ENCODE peak calls at places on chromosome 14, in four cellular contexts. One of them, this sample, is unnamed.

GRCh38 chr14:100785338-100785615 is 40.6 kb upstream of the MEG3 start:
- DNase-seq in IMR-90: no peak
- DNase-seq in K562: no peak
- DNase-seq in GM12878: no peak
- DNase-seq in this sample: no peak

GRCh38 chr14:99323603-99324185 is 51.7 kb upstream of the BCL11B start:
- DNase-seq in IMR-90: no peak
- DNase-seq in K562: no peak
- DNase-seq in GM12878: no peak
- DNase-seq in this sample: no peak

GRCh38 chr14:70816525-70816924 is 7.2 kb upstream of the MAP3K9 start:
- DNase-seq in IMR-90: no peak
- DNase-seq in K562: no peak
- DNase-seq in GM12878: no peak
- DNase-seq in this sample: no peak

GRCh38 chr14:67413806-67414769 is 2.1 kb upstream of the PLEK2 start:
- DNase-seq in IMR-90: peak
- DNase-seq in K562: peak
- DNase-seq in GM12878: no peak
- DNase-seq in this sample: peak

GRCh38 chr14:73717998-73718741 is 4.0 kb upstream of the PNMA1 start:
- DNase-seq in IMR-90: peak
- DNase-seq in K562: no peak
- DNase-seq in GM12878: no peak
- DNase-seq in this sample: no peak

GRCh38 chr14:102085503-102085902 is 1.3 kb downstream of the HSP90AA1 start:
- DNase-seq in IMR-90: no peak
- DNase-seq in K562: no peak
- DNase-seq in GM12878: no peak
- DNase-seq in this sample: no peak

GRCh38 chr14:51880810-51881580 is 20.6 kb downstream of the GNG2 start:
- DNase-seq in IMR-90: no peak
- DNase-seq in K562: no peak
- DNase-seq in GM12878: no peak
- DNase-seq in this sample: no peak

GRCh38 chr14:77520626-77521025 is 22.0 kb upstream of the ISM2 start:
- DNase-seq in IMR-90: no peak
- DNase-seq in K562: no peak
- DNase-seq in GM12878: no peak
- DNase-seq in this sample: no peak

GRCh38 chr14:104001003-104001402 is 58.7 kb upstream of the RD3L start:
- DNase-seq in IMR-90: no peak
- DNase-seq in K562: peak
- DNase-seq in GM12878: no peak
- DNase-seq in this sample: no peak

GRCh38 chr14:34951286-34951685 is 31.5 kb upstream of the SRP54 start:
- DNase-seq in IMR-90: peak
- DNase-seq in K562: no peak
- DNase-seq in GM12878: no peak
- DNase-seq in this sample: no peak

GRCh38 chr14:103149351-103149750 is 26.1 kb downstream of the TNFAIP2 start:
- DNase-seq in IMR-90: no peak
- DNase-seq in K562: no peak
- DNase-seq in GM12878: no peak
- DNase-seq in this sample: no peak

GRCh38 chr14:83816755-83817154 is 1713.2 kb upstream of the FLRT2 start:
- DNase-seq in IMR-90: peak
- DNase-seq in K562: no peak
- DNase-seq in GM12878: no peak
- DNase-seq in this sample: no peak

DNA sequence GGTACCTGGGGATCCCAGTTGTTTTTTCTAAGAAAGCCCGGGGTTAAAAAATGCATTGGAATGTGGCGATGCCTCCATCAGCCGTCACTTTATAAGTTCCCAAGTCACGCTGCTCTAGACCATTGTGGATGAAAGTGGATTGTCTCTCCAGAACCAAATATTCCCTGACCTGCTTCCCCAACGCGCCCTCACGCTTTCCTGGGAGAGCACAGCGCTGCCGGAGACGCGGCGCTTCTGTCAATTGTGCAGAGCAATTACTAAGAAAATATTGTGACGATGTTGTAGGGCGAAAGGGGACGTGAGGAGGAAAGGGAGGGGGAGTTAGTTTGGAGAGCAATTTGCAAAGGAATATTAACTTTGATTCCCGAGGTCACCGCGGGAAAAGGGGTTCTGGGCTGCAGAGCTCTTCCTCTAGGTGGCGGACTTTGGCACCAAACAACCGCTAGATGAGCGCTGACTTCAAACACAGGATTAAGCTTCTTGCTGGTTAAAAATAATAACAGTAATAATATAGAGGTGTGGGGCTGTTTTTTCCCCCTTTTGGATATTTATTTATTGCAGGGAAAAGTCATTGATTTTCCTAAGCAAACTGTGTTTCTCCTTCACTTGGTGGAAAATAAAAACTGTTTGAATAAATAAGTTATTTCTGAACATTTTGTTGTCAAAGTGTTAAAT is 9.6 kb upstream of the FOXG1 start:
- DNase-seq in IMR-90: peak
- DNase-seq in K562: no peak
- DNase-seq in GM12878: no peak
- DNase-seq in this sample: peak
- TF ChIP-seq ELK1 in IMR-90: no peak
- TF ChIP-seq ELK1 in K562: no peak
- TF ChIP-seq ELK1 in GM12878: no peak
- TF ChIP-seq ELK1 in this sample: no peak

GRCh38 chr14:68808696-68809095 is 15.8 kb upstream of the ZFP36L1 start:
- DNase-seq in IMR-90: no peak
- DNase-seq in K562: no peak
- DNase-seq in GM12878: no peak
- DNase-seq in this sample: no peak
- TF ChIP-seq ELK1 in IMR-90: no peak
- TF ChIP-seq ELK1 in K562: no peak
- TF ChIP-seq ELK1 in GM12878: no peak
- TF ChIP-seq ELK1 in this sample: no peak

DNA sequence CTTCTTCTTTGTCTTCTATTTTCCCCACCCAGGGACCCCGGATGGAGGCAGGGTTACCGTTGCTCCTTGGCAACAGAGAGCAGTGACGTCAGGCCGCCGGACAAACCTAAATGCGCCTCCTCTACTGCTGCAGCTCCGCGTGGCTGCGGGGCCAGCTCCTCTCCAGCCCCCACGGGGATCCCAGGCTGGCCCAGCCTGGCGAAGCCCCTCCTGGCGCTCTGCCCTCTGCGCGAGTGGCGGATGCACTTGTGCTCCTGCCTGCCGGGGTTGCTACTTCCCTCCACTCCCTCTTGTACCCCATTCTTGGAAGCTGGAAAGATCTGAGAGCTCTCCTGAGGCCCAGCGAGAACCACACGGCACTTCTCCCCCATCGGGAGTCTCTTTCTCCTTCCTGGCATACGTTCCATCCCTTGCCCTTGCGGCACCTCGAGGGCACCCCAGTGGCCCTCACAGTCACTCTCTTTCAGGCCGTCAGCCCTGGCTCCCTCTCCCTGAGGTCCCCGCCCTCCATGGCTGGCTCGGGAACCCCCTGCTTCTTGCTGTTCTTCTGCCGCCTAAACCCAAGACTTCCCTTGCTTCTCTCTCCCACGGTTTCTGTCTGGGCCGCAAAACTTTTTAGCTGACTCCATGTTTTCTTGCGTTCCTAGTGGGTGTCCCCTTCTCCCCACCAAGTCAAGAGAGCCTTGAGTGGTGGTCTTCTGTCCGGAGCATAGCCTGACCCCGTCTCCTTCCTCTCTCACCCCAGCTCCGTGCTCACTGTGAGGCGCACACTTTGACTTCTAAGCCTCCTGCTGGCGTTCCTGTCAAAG is 121.7 kb downstream of the PAPOLA start:
- DNase-seq in IMR-90: no peak
- DNase-seq in K562: no peak
- DNase-seq in GM12878: no peak
- DNase-seq in this sample: no peak
- TF ChIP-seq ELK1 in IMR-90: no peak
- TF ChIP-seq ELK1 in K562: no peak
- TF ChIP-seq ELK1 in GM12878: no peak
- TF ChIP-seq ELK1 in this sample: no peak

DNA sequence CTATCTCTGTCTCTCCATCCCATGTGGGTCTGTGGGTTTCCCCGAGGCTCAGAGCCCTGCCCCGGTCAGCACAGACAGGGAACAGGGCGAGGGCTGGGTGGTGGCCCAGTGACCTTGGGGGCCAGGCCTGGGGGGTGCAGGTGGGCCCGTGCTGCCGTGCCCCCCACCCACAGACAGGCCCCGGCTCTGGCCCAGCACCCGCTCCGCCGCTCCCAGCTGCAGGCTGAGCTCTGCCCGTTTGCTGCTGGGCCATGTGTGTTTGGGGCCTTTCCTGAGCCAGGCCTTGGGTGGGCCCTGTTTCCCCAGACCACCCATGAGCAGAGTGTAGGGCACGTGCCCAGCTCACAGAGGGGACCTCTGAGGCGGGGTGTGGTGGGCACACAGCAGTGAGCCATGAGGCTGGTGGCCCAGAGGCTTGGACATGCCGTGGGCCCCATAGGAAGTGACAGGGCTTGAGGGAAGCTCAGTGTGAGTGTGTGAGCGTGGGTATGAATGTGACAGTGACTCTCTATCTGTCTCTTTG is 51.0 kb downstream of the TMEM121 start:
- DNase-seq in IMR-90: no peak
- DNase-seq in K562: no peak
- DNase-seq in GM12878: no peak
- DNase-seq in this sample: no peak
- TF ChIP-seq ELK1 in IMR-90: no peak
- TF ChIP-seq ELK1 in K562: no peak
- TF ChIP-seq ELK1 in GM12878: no peak
- TF ChIP-seq ELK1 in this sample: no peak

GRCh38 chr14:88255798-88256197 is 67.3 kb downstream of the KCNK10 start:
- DNase-seq in IMR-90: no peak
- DNase-seq in K562: no peak
- DNase-seq in GM12878: no peak
- DNase-seq in this sample: no peak

GRCh38 chr14:88256997-88257755 is 65.9 kb downstream of the KCNK10 start:
- DNase-seq in IMR-90: no peak
- DNase-seq in K562: no peak
- DNase-seq in GM12878: no peak
- DNase-seq in this sample: no peak

GRCh38 chr14:88255196-88255595 is 67.9 kb downstream of the KCNK10 start:
- DNase-seq in IMR-90: no peak
- DNase-seq in K562: no peak
- DNase-seq in GM12878: no peak
- DNase-seq in this sample: no peak

GRCh38 chr14:88252536-88252935 is 70.5 kb downstream of the KCNK10 start:
- DNase-seq in IMR-90: no peak
- DNase-seq in K562: no peak
- DNase-seq in GM12878: no peak
- DNase-seq in this sample: no peak

DNA sequence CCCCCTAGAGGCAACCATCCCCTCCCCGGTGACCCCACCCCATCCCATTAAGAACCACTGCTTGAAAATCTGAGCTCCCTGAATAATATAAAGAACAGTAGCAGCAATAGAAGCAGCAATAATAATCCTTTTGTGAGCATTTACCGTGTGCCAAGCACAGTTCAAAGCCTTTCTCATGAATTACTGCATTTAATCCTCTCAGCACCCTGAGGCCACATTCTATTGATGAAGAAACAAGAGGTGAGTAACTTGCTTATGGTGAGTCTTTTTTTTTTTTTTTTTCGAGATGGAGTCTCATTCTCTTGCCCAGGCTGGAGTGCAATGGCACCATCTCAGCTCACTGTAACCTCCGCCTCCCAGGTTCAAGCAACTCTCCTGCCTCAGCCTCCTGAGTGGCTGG is 65.0 kb downstream of the KCNK10 start:
- DNase-seq in IMR-90: no peak
- DNase-seq in K562: no peak
- DNase-seq in GM12878: no peak
- DNase-seq in this sample: no peak
- TF ChIP-seq ELK1 in IMR-90: no peak
- TF ChIP-seq ELK1 in K562: no peak
- TF ChIP-seq ELK1 in GM12878: no peak
- TF ChIP-seq ELK1 in this sample: no peak

GRCh38 chr14:60641722-60642269 is 7.5 kb downstream of the SIX1 start:
- DNase-seq in IMR-90: no peak
- DNase-seq in K562: no peak
- DNase-seq in GM12878: no peak
- DNase-seq in this sample: no peak

GRCh38 chr14:60642270-60642789 is 6.9 kb downstream of the SIX1 start:
- DNase-seq in IMR-90: no peak
- DNase-seq in K562: no peak
- DNase-seq in GM12878: no peak
- DNase-seq in this sample: no peak

GRCh38 chr14:60645191-60645590 is 4.1 kb downstream of the SIX1 start:
- DNase-seq in IMR-90: no peak
- DNase-seq in K562: no peak
- DNase-seq in GM12878: no peak
- DNase-seq in this sample: no peak

GRCh38 chr14:60642790-60643397 is 6.4 kb downstream of the SIX1 start:
- DNase-seq in IMR-90: no peak
- DNase-seq in K562: no peak
- DNase-seq in GM12878: no peak
- DNase-seq in this sample: no peak

DNA sequence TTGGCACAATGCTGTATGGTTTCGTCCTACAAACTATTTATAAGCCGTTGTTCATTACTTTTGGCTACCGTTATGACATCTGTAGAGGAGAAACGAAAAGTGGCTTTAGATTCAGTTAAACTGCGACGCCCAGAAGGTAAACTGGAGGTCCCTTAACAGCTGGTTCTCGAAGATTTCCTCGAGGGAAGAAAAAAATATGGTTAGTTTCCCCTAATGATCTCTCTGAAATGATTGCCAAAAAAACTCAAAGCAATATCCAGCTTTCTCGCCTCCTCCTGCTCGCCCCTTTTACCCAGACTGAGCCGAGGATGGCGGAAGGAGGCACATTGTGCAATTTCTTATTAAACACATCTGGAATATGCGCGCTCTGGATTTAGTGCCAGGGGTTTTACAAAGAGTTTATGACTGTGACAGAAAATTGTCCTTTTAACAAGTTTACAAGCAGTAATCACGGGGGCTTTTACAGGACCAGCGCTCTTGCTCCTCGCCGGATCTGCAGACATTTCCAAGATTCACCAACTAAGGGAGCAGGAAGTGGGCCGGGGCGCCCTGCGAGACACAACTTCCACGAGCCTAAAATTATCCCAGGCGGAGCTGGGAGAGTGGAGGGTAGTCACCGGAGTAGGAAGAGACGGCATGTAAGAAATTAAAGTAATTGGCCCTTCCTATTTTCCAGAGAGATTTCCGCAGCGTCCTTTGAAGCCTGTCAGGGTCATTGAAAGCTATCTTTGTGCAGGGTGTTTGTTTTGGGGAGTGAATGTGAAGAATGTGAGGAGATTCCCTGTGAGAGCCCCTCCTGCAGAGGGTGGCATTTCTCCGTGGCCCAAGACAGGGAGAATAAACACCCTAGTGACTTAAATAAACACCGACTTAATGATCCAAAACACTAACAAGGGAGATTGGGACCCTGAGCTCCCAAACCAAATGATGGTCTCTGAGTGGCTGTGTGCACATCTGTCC is 5.6 kb downstream of the SIX1 start:
- DNase-seq in IMR-90: peak
- DNase-seq in K562: no peak
- DNase-seq in GM12878: no peak
- DNase-seq in this sample: no peak
- TF ChIP-seq ELK1 in IMR-90: no peak
- TF ChIP-seq ELK1 in K562: no peak
- TF ChIP-seq ELK1 in GM12878: no peak
- TF ChIP-seq ELK1 in this sample: no peak

This sample was measured in A549.